ENCODE peak calls at places on chromosomes 12 and 14, in four cellular contexts. G is ELR; T is stimulated activated naive CD8-positive, alpha-beta T cell treated with anti-CD3 and anti-CD28 coated beads, Interleukin-15, amount 100 ng/mL, for 72 hours; A is osteocyte. R is an unnamed sample.

GRCh38 chr12:124993568-124994434 is at the start of gene BRI3BP:
- DNase-seq in G (peak), T (peak), A (no peak), R (peak)

GRCh38 chr12:19150273-19150895 is 20.9 kb downstream of the PLEKHA5 start:
- DNase-seq in G (no peak), T (no peak), A (no peak), R (no peak)

GRCh38 chr14:68182492-68182891 is 362.9 kb downstream of the RAD51B start:
- DNase-seq in G (no peak), T (peak), A (no peak), R (no peak)

GRCh38 chr14:75877292-75877691 is 104.5 kb downstream of the TGFB3 start:
- DNase-seq in G (peak), T (no peak), A (no peak), R (no peak)

GRCh38 chr14:77498120-77498979 is at the start of gene ISM2:
- DNase-seq in G (peak), T (peak), A (no peak), R (no peak)

GRCh38 chr14:45364565-45364964 is 111.6 kb upstream of the MIS18BP1 start:
- DNase-seq in G (peak), T (no peak), A (no peak), R (no peak)

GRCh38 chr12:132523576-132524331 is 33.8 kb downstream of the FBRSL1 start:
- DNase-seq in G (peak), T (peak), A (peak), R (no peak)

GRCh38 chr14:100442473-100443260 is 119.5 kb downstream of the SLC25A47 start:
- DNase-seq in G (no peak), T (no peak), A (no peak), R (no peak)

GRCh38 chr14:26594756-26595545 is 2.9 kb downstream of the NOVA1 start:
- DNase-seq in G (no peak), T (no peak), A (no peak), R (no peak)

GRCh38 chr14:35965425-35965824 is 139.3 kb downstream of the BRMS1L start:
- DNase-seq in G (no peak), T (no peak), A (no peak), R (no peak)

GRCh38 chr14:55074662-55075061 is 23.2 kb downstream of the MAPK1IP1L start:
- DNase-seq in G (peak), T (no peak), A (no peak), R (no peak)

GRCh38 chr12:14995583-14996425 is 23.0 kb downstream of the PDE6H start:
- DNase-seq in G (peak), T (no peak), A (no peak), R (no peak)

GRCh38 chr12:46386360-46386867 is 13.8 kb upstream of the SLC38A2 start:
- DNase-seq in G (peak), T (no peak), A (no peak), R (no peak)

GRCh38 chr12:63018273-63018672 is 83.3 kb upstream of the PPM1H start:
- DNase-seq in G (no peak), T (no peak), A (no peak), R (no peak)

GRCh38 chr12:8907513-8907912 is 6.8 kb upstream of the PHC1 start:
- DNase-seq in G (no peak), T (no peak), A (no peak), R (no peak)

GRCh38 chr12:63164911-63165310 is 13.9 kb upstream of the AVPR1A start:
- DNase-seq in G (no peak), T (no peak), A (no peak), R (no peak)

GRCh38 chr12:4169959-4170358 is 103.6 kb upstream of the CCND2 start:
- DNase-seq in G (peak), T (no peak), A (no peak), R (no peak)

GRCh38 chr14:28467611-28468010 is 299.0 kb upstream of the FOXG1 start:
- DNase-seq in G (no peak), T (no peak), A (no peak), R (no peak)

GRCh38 chr14:93984987-93985410 is 8.6 kb upstream of the ASB2 start:
- DNase-seq in G (peak), T (no peak), A (no peak), R (no peak)

GRCh38 chr12:96810477-96810876 is 96.6 kb upstream of the NEDD1 start:
- DNase-seq in G (peak), T (no peak), A (no peak), R (no peak)

GRCh38 chr14:40762685-40763084 is 844.0 kb upstream of the LRFN5 start:
- DNase-seq in G (no peak), T (no peak), A (no peak), R (no peak)

GRCh38 chr14:61466249-61466904 is 145.0 kb downstream of the PRKCH start:
- DNase-seq in G (peak), T (no peak), A (no peak), R (no peak)

GRCh38 chr12:91180577-91180976 is 2.0 kb downstream of the DCN start:
- DNase-seq in G (peak), T (no peak), A (no peak), R (no peak)

GRCh38 chr12:120581998-120582397 is 796 bp upstream of the POP5 start:
- DNase-seq in G (peak), T (no peak), A (no peak), R (no peak)

GRCh38 chr12:46377678-46378077 is 5.1 kb upstream of the SLC38A2 start:
- DNase-seq in G (peak), T (no peak), A (no peak), R (no peak)